ENCODE peak calls at places on chromosomes 2 and 18, in eight cellular contexts. O is substantia nigra, R is T-helper 17 cell, T is Daoy, U is PC-3, S is dermis blood vessel endothelial cell, B is HuH-7.5, H is SW480. E is an unnamed sample.

GRCh38 chr2:120566331-120567035 is 169.2 kb upstream of the GLI2 start:
- DNase-seq in H (no peak), S (peak), R (no peak), O (no peak), B (no peak), U (no peak), T (peak), E (peak)

GRCh38 chr2:141554810-141555209 is 576.0 kb downstream of the LRP1B start:
- DNase-seq in O (no peak), B (no peak), S (peak), U (peak), T (no peak), R (no peak), H (peak), E (no peak)

GRCh38 chr2:174774828-174775227 is 10.6 kb upstream of the CHRNA1 start:
- DNase-seq in T (no peak), H (no peak), B (no peak), S (no peak), U (no peak), R (no peak), O (no peak), E (no peak)

GRCh38 chr2:218645126-218645525 is 14.3 kb downstream of the ZNF142 start:
- DNase-seq in O (no peak), R (no peak), T (peak), B (no peak), S (peak), U (peak), H (no peak), E (peak)

GRCh38 chr2:46844034-46844433 is 71.6 kb downstream of the MCFD2 start:
- DNase-seq in B (no peak), O (no peak), S (no peak), R (no peak), U (no peak), T (no peak), H (no peak), E (no peak)

GRCh38 chr2:150256746-150257145 is 230.7 kb downstream of the RND3 start:
- DNase-seq in B (no peak), U (no peak), T (no peak), R (no peak), H (no peak), O (no peak), S (no peak), E (no peak)

GRCh38 chr18:45874501-45875184 is 49.2 kb downstream of the SIGLEC15 start:
- DNase-seq in B (no peak), O (no peak), T (no peak), S (no peak), H (no peak), U (no peak), R (peak), E (no peak)

GRCh38 chr18:37430346-37431076 is 135.1 kb downstream of the CELF4 start:
- DNase-seq in O (no peak), B (no peak), R (no peak), H (no peak), U (no peak), S (no peak), T (no peak), E (no peak)

GRCh38 chr2:66925128-66925527 is 472.0 kb upstream of the ETAA1 start:
- DNase-seq in U (peak), H (peak), R (no peak), O (no peak), B (no peak), T (peak), S (no peak), E (peak)

GRCh38 chr2:36235877-36236276 is 119.7 kb upstream of the CRIM1 start:
- DNase-seq in B (no peak), U (no peak), T (no peak), O (no peak), H (no peak), R (no peak), S (no peak), E (no peak)

GRCh38 chr2:132731431-132731830 is 61.4 kb upstream of the LYPD1 start:
- DNase-seq in O (no peak), S (no peak), H (no peak), R (no peak), B (no peak), T (no peak), U (peak), E (no peak)

GRCh38 chr18:9474103-9474982 is 970 bp upstream of the RALBP1 start:
- DNase-seq in T (no peak), U (peak), H (peak), R (no peak), S (peak), O (no peak), B (peak), E (peak)

GRCh38 chr2:98727758-98728718 is 2.9 kb downstream of the MGAT4A start:
- DNase-seq in B (no peak), O (no peak), H (no peak), R (no peak), S (no peak), U (no peak), T (no peak), E (no peak)

GRCh38 chr2:37156071-37156856 is 516 bp downstream of the EIF2AK2 start:
- DNase-seq in O (no peak), S (peak), B (peak), H (peak), T (peak), U (peak), R (no peak), E (no peak)

GRCh38 chr2:218421027-218421426 is 2.1 kb downstream of the VIL1 start:
- DNase-seq in B (no peak), H (no peak), S (no peak), R (no peak), O (no peak), T (no peak), U (no peak), E (no peak)

GRCh38 chr18:76457475-76457874 is 37.6 kb downstream of the ZNF516 start:
- DNase-seq in U (no peak), R (no peak), H (no peak), O (no peak), S (no peak), B (no peak), T (peak), E (peak)

GRCh38 chr2:42164046-42164445 is 5.1 kb upstream of the EML4 start:
- DNase-seq in B (no peak), S (no peak), R (no peak), U (peak), T (no peak), H (no peak), O (no peak), E (no peak)

GRCh38 chr2:215664847-215665525 is 229.1 kb upstream of the FN1 start:
- DNase-seq in B (no peak), U (peak), O (no peak), T (peak), H (peak), R (no peak), S (peak), E (peak)

GRCh38 chr2:233712596-233713261 is at the start of gene UGT1A5:
- DNase-seq in S (no peak), U (no peak), H (no peak), B (no peak), R (no peak), T (no peak), O (no peak), E (no peak)

GRCh38 chr2:88187038-88187676 is 17.0 kb downstream of the THNSL2 start:
- DNase-seq in R (no peak), S (peak), H (peak), U (peak), B (peak), T (peak), O (peak), E (peak)

GRCh38 chr18:21047116-21047515 is 64.5 kb downstream of the ROCK1 start:
- DNase-seq in R (no peak), U (no peak), O (no peak), S (no peak), B (no peak), H (no peak), T (no peak), E (no peak)

GRCh38 chr2:196702641-196703040 is 63.1 kb downstream of the CCDC150 start:
- DNase-seq in H (no peak), B (no peak), S (no peak), T (no peak), R (no peak), O (no peak), U (no peak), E (peak)

GRCh38 chr2:211364911-211365310 is 808.5 kb downstream of the CPS1 start:
- DNase-seq in O (no peak), U (no peak), T (no peak), B (no peak), S (no peak), R (no peak), H (no peak), E (no peak)

GRCh38 chr2:46000660-46001059 is 296.5 kb upstream of the EPAS1 start:
- DNase-seq in U (no peak), H (no peak), O (no peak), S (no peak), B (no peak), R (no peak), T (no peak), E (no peak)

GRCh38 chr2:10079192-10079930 is 850 bp downstream of the CYS1 start:
- DNase-seq in T (peak), B (peak), U (peak), R (no peak), H (peak), O (no peak), S (peak), E (no peak)

GRCh38 chr2:37689751-37690150 is 18.3 kb upstream of the CDC42EP3 start:
- DNase-seq in T (no peak), R (no peak), H (no peak), O (no peak), U (peak), B (no peak), S (no peak), E (no peak)

GRCh38 chr2:176056411-176056810 is 27.4 kb downstream of the EVX2 start:
- DNase-seq in B (no peak), S (no peak), T (peak), U (no peak), O (no peak), H (no peak), R (no peak), E (no peak)

GRCh38 chr2:30530346-30530745 is 83.3 kb downstream of the LCLAT1 start:
- DNase-seq in R (no peak), O (no peak), S (no peak), T (no peak), H (no peak), B (no peak), U (no peak), E (no peak)

GRCh38 chr2:65351234-65351947 is 81.0 kb downstream of the SPRED2 start:
- DNase-seq in B (no peak), O (no peak), H (no peak), S (no peak), T (peak), R (no peak), U (no peak), E (no peak)

GRCh38 chr2:183349046-183349445 is 224.8 kb downstream of the NUP35 start:
- DNase-seq in S (no peak), R (no peak), U (no peak), O (peak), H (no peak), T (no peak), B (no peak), E (no peak)

GRCh38 chr2:56474412-56475158 is 290.8 kb downstream of the CCDC85A start:
- DNase-seq in S (no peak), O (no peak), R (no peak), U (no peak), T (peak), H (no peak), B (no peak), E (peak)

GRCh38 chr2:128550801-128551416 is 232.2 kb upstream of the HS6ST1 start:
- DNase-seq in U (no peak), O (no peak), T (no peak), H (no peak), R (no peak), S (no peak), B (no peak), E (no peak)

GRCh38 chr2:20212459-20212870 is 12.5 kb downstream of the SDC1 start:
- DNase-seq in U (no peak), B (no peak), T (no peak), O (no peak), S (peak), R (no peak), H (no peak), E (no peak)

GRCh38 chr2:61177727-61178549 is 15.9 kb downstream of the C2orf74 start:
- DNase-seq in U (peak), T (peak), B (no peak), H (peak), R (peak), S (peak), O (no peak), E (no peak)

GRCh38 chr2:140502951-140503630 is 1627.7 kb downstream of the LRP1B start:
- DNase-seq in U (peak), H (no peak), O (no peak), T (no peak), S (no peak), B (no peak), R (no peak), E (peak)

GRCh38 chr18:79612291-79613108 is 67.1 kb upstream of the CTDP1 start:
- DNase-seq in U (no peak), B (no peak), T (no peak), O (no peak), H (no peak), S (no peak), R (no peak), E (no peak)

E was measured in RCC 7860.